ENCODE peak calls at places on chromosomes 4 and X, in four cellular contexts. One of them, this sample, is unnamed.

GRCh38 chrX:110082156-110082555 is 79.2 kb downstream of the TMEM164 start:
- DNase-seq in H1: no peak
- DNase-seq in mesendoderm: no peak
- DNase-seq in IMR-90: peak; percentile 93
- DNase-seq in this sample: peak; percentile 81

GRCh38 chrX:121782976-121783375 is 735.6 kb downstream of the GLUD2 start:
- DNase-seq in H1: no peak
- DNase-seq in mesendoderm: peak; percentile 3
- DNase-seq in IMR-90: no peak
- DNase-seq in this sample: no peak

GRCh38 chrX:31132803-31133202 is 61.0 kb upstream of the FTHL17 start:
- DNase-seq in H1: no peak
- DNase-seq in mesendoderm: no peak
- DNase-seq in IMR-90: no peak
- DNase-seq in this sample: no peak

GRCh38 chr4:54230479-54231418 is 1.7 kb downstream of the PDGFRA start:
- DNase-seq in H1: peak; percentile 76
- DNase-seq in mesendoderm: peak; percentile 47
- DNase-seq in IMR-90: no peak
- DNase-seq in this sample: peak; percentile 47

GRCh38 chr4:107453987-107454386 is 266.0 kb downstream of the PAPSS1 start:
- DNase-seq in H1: no peak
- DNase-seq in mesendoderm: no peak
- DNase-seq in IMR-90: no peak
- DNase-seq in this sample: no peak

GRCh38 chr4:4225915-4226605 is 669 bp downstream of the OTOP1 start:
- DNase-seq in H1: peak; percentile 58
- DNase-seq in mesendoderm: no peak
- DNase-seq in IMR-90: peak; percentile 2
- DNase-seq in this sample: peak; percentile 7

GRCh38 chr4:63049726-63050125 is 1359.5 kb downstream of the TECRL start:
- DNase-seq in H1: no peak
- DNase-seq in mesendoderm: peak; percentile 26
- DNase-seq in IMR-90: no peak
- DNase-seq in this sample: no peak

GRCh38 chr4:10077492-10078335 is 38.9 kb downstream of the WDR1 start:
- DNase-seq in H1: no peak
- DNase-seq in mesendoderm: no peak
- DNase-seq in IMR-90: no peak
- DNase-seq in this sample: no peak

GRCh38 chrX:15399901-15400500 is 15.8 kb upstream of the VEGFD start:
- DNase-seq in H1: no peak
- DNase-seq in mesendoderm: no peak
- DNase-seq in IMR-90: no peak
- DNase-seq in this sample: peak; percentile 0

GRCh38 chr4:109943745-109944144 is 31.1 kb downstream of the EGF start:
- DNase-seq in H1: no peak
- DNase-seq in mesendoderm: no peak
- DNase-seq in IMR-90: no peak
- DNase-seq in this sample: no peak

GRCh38 chr4:128600410-128600809 is 209.1 kb upstream of the JADE1 start:
- DNase-seq in H1: peak; percentile 31
- DNase-seq in mesendoderm: peak; percentile 21
- DNase-seq in IMR-90: peak; percentile 25
- DNase-seq in this sample: peak; percentile 52

GRCh38 chr4:128862608-128863313 is 53.3 kb downstream of the JADE1 start:
- DNase-seq in H1: no peak
- DNase-seq in mesendoderm: peak; percentile 67
- DNase-seq in IMR-90: peak; percentile 72
- DNase-seq in this sample: peak; percentile 54

GRCh38 chr4:72629540-72629939 is 60.5 kb upstream of the ADAMTS3 start:
- DNase-seq in H1: no peak
- DNase-seq in mesendoderm: no peak
- DNase-seq in IMR-90: no peak
- DNase-seq in this sample: peak; percentile 7

GRCh38 chr4:92305148-92305877 is 1.5 kb downstream of the GRID2 start:
- DNase-seq in H1: peak; percentile 93
- DNase-seq in mesendoderm: peak; percentile 97
- DNase-seq in IMR-90: peak; percentile 32
- DNase-seq in this sample: peak; percentile 49

GRCh38 chr4:23388699-23389395 is 501.0 kb downstream of the PPARGC1A start:
- DNase-seq in H1: no peak
- DNase-seq in mesendoderm: no peak
- DNase-seq in IMR-90: no peak
- DNase-seq in this sample: no peak

GRCh38 chrX:136047969-136048368 is 62.7 kb downstream of the SLC9A6 start:
- DNase-seq in H1: no peak
- DNase-seq in mesendoderm: no peak
- DNase-seq in IMR-90: peak; percentile 55
- DNase-seq in this sample: peak; percentile 64

GRCh38 chr4:24211821-24212220 is 322.0 kb upstream of the PPARGC1A start:
- DNase-seq in H1: no peak
- DNase-seq in mesendoderm: peak; percentile 18
- DNase-seq in IMR-90: peak; percentile 85
- DNase-seq in this sample: no peak

GRCh38 chr4:42083816-42084215 is 68.6 kb downstream of the BEND4 start:
- DNase-seq in H1: no peak
- DNase-seq in mesendoderm: no peak
- DNase-seq in IMR-90: peak; percentile 21
- DNase-seq in this sample: peak; percentile 9

GRCh38 chr4:7044415-7044930 is 1.3 kb downstream of the TADA2B start:
- DNase-seq in H1: no peak
- DNase-seq in mesendoderm: no peak
- DNase-seq in IMR-90: no peak
- DNase-seq in this sample: peak; percentile 19

GRCh38 chrX:119145241-119145653 is 17.6 kb upstream of the KIAA1210 start:
- DNase-seq in H1: peak; percentile 52
- DNase-seq in mesendoderm: peak; percentile 37
- DNase-seq in IMR-90: no peak
- DNase-seq in this sample: no peak

GRCh38 chr4:79044260-79044659 is 105.0 kb upstream of the PAQR3 start:
- DNase-seq in H1: no peak
- DNase-seq in mesendoderm: no peak
- DNase-seq in IMR-90: no peak
- DNase-seq in this sample: peak; percentile 5

GRCh38 chr4:105147226-105148151 is 813 bp downstream of the TET2 start:
- DNase-seq in H1: no peak
- DNase-seq in mesendoderm: peak; percentile 64
- DNase-seq in IMR-90: peak; percentile 44
- DNase-seq in this sample: peak; percentile 67

GRCh38 chr4:179399054-179399782 is 1957.0 kb upstream of the AGA start:
- DNase-seq in H1: no peak
- DNase-seq in mesendoderm: no peak
- DNase-seq in IMR-90: no peak
- DNase-seq in this sample: no peak

GRCh38 chr4:78601013-78601412 is 49.4 kb downstream of the ANXA3 start:
- DNase-seq in H1: no peak
- DNase-seq in mesendoderm: no peak
- DNase-seq in IMR-90: no peak
- DNase-seq in this sample: no peak

GRCh38 chrX:45850775-45851433 is 650.2 kb upstream of the DIPK2B start:
- DNase-seq in H1: peak; percentile 48
- DNase-seq in mesendoderm: peak; percentile 72
- DNase-seq in IMR-90: peak; percentile 28
- DNase-seq in this sample: peak; percentile 51

GRCh38 chr4:53706422-53707032 is 115.2 kb upstream of the LNX1 start:
- DNase-seq in H1: no peak
- DNase-seq in mesendoderm: peak; percentile 74
- DNase-seq in IMR-90: peak; percentile 71
- DNase-seq in this sample: peak; percentile 58

GRCh38 chrX:21740329-21741274 is 17.3 kb downstream of the SMPX start:
- DNase-seq in H1: no peak
- DNase-seq in mesendoderm: peak; percentile 65
- DNase-seq in IMR-90: no peak
- DNase-seq in this sample: no peak

GRCh38 chr4:85823295-85823694 is 348.3 kb downstream of the ARHGAP24 start:
- DNase-seq in H1: no peak
- DNase-seq in mesendoderm: peak; percentile 66
- DNase-seq in IMR-90: peak; percentile 62
- DNase-seq in this sample: no peak

GRCh38 chr4:85829276-85830051 is 354.5 kb downstream of the ARHGAP24 start:
- DNase-seq in H1: no peak
- DNase-seq in mesendoderm: no peak
- DNase-seq in IMR-90: peak; percentile 66
- DNase-seq in this sample: peak; percentile 53

GRCh38 chr4:85828295-85828910 is 353.5 kb downstream of the ARHGAP24 start:
- DNase-seq in H1: no peak
- DNase-seq in mesendoderm: no peak
- DNase-seq in IMR-90: peak; percentile 56
- DNase-seq in this sample: no peak

GRCh38 chr4:85824166-85824945 is 349.4 kb downstream of the ARHGAP24 start:
- DNase-seq in H1: no peak
- DNase-seq in mesendoderm: no peak
- DNase-seq in IMR-90: no peak
- DNase-seq in this sample: no peak

DNA sequence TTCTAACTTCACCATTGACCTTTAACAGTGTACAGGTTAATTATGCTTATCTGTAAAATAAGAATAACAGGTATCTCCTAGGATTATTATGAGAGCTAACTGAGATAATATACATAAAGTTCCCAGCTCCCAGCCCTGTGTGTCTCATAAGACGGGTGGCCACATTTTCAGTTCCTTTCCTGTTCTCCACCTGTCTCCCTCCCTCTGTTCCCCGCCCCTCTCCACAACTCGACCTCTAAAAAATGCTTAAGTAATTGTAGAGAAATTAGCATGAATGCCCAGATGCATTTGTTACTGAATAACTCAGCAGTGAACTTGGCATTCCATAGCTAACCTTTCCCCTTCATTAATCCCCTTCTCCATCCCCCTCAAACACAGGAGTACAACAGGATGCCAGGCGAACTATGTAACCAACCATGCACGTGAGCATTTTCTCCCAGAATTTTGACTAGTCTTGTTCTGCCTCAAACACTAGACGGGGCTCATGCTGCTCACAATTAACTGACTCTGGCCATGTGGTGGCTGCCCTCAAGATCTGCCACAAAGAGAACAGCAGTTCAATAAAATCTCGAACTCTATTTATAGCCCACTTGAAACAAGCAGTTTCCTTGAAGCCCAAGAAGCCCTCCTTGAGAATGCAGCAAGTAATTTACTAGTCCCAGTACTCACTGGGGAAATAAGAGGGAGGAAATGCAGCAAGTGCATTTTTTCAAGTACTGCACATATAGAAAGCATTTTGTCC is 351.2 kb downstream of the ARHGAP24 start:
- DNase-seq in H1: peak; percentile 56
- DNase-seq in mesendoderm: peak; percentile 87
- DNase-seq in IMR-90: peak; percentile 58
- DNase-seq in this sample: peak; percentile 89
- H3K23ac ChIP-seq in H1: no peak overlapping the region
- H3K23ac ChIP-seq in mesendoderm: no peak overlapping the region
- H3K23ac ChIP-seq in IMR-90: no peak overlapping the region
- H3K23ac ChIP-seq in this sample: no peak overlapping the region

GRCh38 chrX:41336447-41336846 is 2.5 kb downstream of the DDX3X start:
- DNase-seq in H1: no peak
- DNase-seq in mesendoderm: no peak
- DNase-seq in IMR-90: no peak
- DNase-seq in this sample: no peak
- H3K27ac ChIP-seq in H1: no peak overlapping the region
- H3K27ac ChIP-seq in mesendoderm: no peak overlapping the region
- H3K27ac ChIP-seq in IMR-90: no peak overlapping the region
- H3K27ac ChIP-seq in this sample: no peak overlapping the region

GRCh38 chr4:37726666-37727065 is 40.5 kb upstream of the RELL1 start:
- DNase-seq in H1: no peak
- DNase-seq in mesendoderm: no peak
- DNase-seq in IMR-90: peak; percentile 48
- DNase-seq in this sample: no peak
- H3K23ac ChIP-seq in H1: peak overlapping the region; percentile 86
- H3K23ac ChIP-seq in mesendoderm: no peak overlapping the region
- H3K23ac ChIP-seq in IMR-90: no peak overlapping the region
- H3K23ac ChIP-seq in this sample: no peak overlapping the region

GRCh38 chr4:173012608-173013007 is 156.0 kb upstream of the GALNT7 start:
- DNase-seq in H1: no peak
- DNase-seq in mesendoderm: no peak
- DNase-seq in IMR-90: no peak
- DNase-seq in this sample: no peak
- H3K27ac ChIP-seq in H1: no peak overlapping the region
- H3K27ac ChIP-seq in mesendoderm: no peak overlapping the region
- H3K27ac ChIP-seq in IMR-90: no peak overlapping the region
- H3K27ac ChIP-seq in this sample: no peak overlapping the region

DNA sequence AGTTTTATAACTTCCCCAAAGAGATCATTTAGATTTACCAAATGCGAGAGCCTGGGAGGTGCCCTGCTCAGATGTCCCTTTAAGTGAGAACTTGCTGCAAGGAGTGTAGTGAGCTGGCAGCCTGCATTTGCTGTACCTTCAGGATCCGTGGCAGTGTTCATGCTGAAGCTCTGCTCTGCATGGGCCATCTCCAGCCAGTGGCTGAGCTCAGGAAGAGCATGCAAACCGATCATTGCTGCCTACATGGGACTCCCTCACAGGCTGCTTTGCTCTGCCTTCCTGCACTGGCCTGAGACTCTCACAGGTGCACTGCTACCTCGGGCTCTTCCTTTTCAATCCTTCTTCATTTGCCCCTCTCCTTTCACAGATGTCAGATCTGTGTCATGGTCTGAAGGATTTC is 152.0 kb upstream of the SFRP2 start:
- DNase-seq in H1: no peak
- DNase-seq in mesendoderm: no peak
- DNase-seq in IMR-90: no peak
- DNase-seq in this sample: no peak
- H3K23ac ChIP-seq in H1: no peak overlapping the region
- H3K23ac ChIP-seq in mesendoderm: no peak overlapping the region
- H3K23ac ChIP-seq in IMR-90: no peak overlapping the region
- H3K23ac ChIP-seq in this sample: no peak overlapping the region

DNA sequence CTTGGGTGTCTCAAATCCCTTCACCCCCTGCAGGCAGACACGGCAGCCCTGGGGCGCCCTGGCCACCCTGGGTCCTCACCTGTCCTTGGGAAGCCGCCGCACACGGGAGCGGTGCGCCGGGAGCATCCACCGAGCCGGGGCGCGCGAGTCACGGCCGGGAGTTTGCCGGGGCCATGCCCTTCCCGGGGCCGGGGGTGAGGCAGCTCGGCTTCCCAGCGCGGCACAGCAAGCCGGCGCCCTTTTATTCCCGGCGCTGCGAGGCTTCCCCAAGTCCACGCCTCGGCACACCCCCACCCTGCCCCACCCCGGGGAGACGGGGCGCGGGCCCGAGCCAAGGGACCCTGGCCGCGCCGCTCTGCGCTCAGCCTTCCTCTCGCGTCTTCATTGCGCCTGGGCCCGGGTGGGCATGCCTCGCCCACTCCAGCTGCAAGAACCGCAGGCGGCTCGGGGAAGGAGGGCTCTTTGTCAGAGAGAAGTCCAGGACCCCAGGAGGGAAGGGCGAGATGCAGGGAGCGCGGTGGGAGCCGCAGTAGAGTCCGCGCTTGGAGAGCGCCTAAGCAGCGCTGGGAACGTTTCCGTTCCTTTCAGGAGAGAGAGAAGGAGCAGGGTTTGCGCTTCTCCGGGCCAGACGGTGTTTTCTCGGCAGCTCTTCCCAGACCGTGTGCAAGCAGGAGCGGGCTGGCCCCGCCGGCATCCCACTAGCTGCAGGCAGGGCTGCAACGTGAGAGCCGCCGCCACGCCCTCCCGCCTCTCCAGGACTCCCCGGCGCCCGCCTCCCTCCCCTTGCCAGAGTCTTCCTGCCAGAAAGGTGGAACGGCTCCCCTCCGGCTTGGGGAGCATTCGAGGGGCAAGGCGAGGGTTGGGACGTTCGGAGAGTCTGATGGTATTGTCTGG is at the start of gene MXRA5:
- DNase-seq in H1: peak; percentile 59
- DNase-seq in mesendoderm: peak; percentile 69
- DNase-seq in IMR-90: peak; percentile 11
- DNase-seq in this sample: peak; percentile 60
- H3K27ac ChIP-seq in H1: no peak within 1 kb of the TSS
- H3K27ac ChIP-seq in mesendoderm: no peak within 1 kb of the TSS
- H3K27ac ChIP-seq in IMR-90: no peak within 1 kb of the TSS
- H3K27ac ChIP-seq in this sample: peak within 1 kb of the TSS; percentile 29